ENCODE peak calls at places on chromosomes 5 and 9, in nine cellular contexts. U is mesendoderm, G is BJ, V is iPS DF 6.9, T is endodermal cell, O is A673, R is adrenal gland, C is hepatocyte, I is tibial nerve. Q is an unnamed sample.

GRCh38 chr5:159975462-159976019 is 33.4 kb upstream of the TTC1 start:
- DNase-seq in U (peak; percentile 60), G (peak; percentile 89), V (no peak), T (no peak), O (peak; percentile 4), R (peak; percentile 66), C (peak; percentile 19), I (no peak), Q (peak; percentile 28)

GRCh38 chr9:34651286-34651685 is 699 bp upstream of the IL11RA start:
- DNase-seq in U (no peak), G (no peak), V (no peak), T (no peak), O (no peak), R (peak; percentile 62), C (peak; percentile 48), I (no peak), Q (peak; percentile 28)

GRCh38 chr5:53934126-53934856 is 373.9 kb downstream of the NDUFS4 start:
- DNase-seq in U (no peak), G (peak; percentile 66), V (no peak), T (no peak), O (no peak), R (no peak), C (no peak), I (no peak), Q (no peak)

GRCh38 chr5:52956915-52957747 is 32.0 kb upstream of the ITGA2 start:
- DNase-seq in U (no peak), G (no peak), V (no peak), T (no peak), O (no peak), R (no peak), C (no peak), I (no peak), Q (no peak)

GRCh38 chr9:133335924-133336811 is at the start of gene SURF6:
- DNase-seq in U (peak; percentile 97), G (peak; percentile 31), V (no peak), T (peak; percentile 98), O (peak; percentile 97), R (peak; percentile 91), C (peak; percentile 95), I (peak; percentile 72), Q (peak; percentile 97)

GRCh38 chr9:17578911-17579793 is at the start of gene SH3GL2:
- DNase-seq in U (peak; percentile 82), G (no peak), V (peak; percentile 70), T (peak; percentile 93), O (peak; percentile 8), R (no peak), C (peak; percentile 78), I (no peak), Q (peak; percentile 91)

GRCh38 chr5:167940911-167941310 is 350.5 kb upstream of the WWC1 start:
- DNase-seq in U (no peak), G (no peak), V (no peak), T (no peak), O (peak; percentile 35), R (no peak), C (no peak), I (no peak), Q (no peak)

GRCh38 chr5:38796739-38797108 is 49.1 kb upstream of the OSMR start:
- DNase-seq in U (no peak), G (no peak), V (no peak), T (no peak), O (no peak), R (no peak), C (no peak), I (no peak), Q (no peak)

GRCh38 chr5:180820788-180821321 is 18.2 kb upstream of the MGAT1 start:
- DNase-seq in U (no peak), G (no peak), V (no peak), T (no peak), O (no peak), R (no peak), C (no peak), I (no peak), Q (no peak)

GRCh38 chr5:116576043-116576713 is 1.6 kb upstream of the SEMA6A start:
- DNase-seq in U (peak; percentile 95), G (no peak), V (peak; percentile 85), T (peak; percentile 96), O (peak; percentile 84), R (peak; percentile 59), C (peak; percentile 93), I (no peak), Q (peak; percentile 97)

GRCh38 chr5:9186069-9186468 is 359.8 kb downstream of the SEMA5A start:
- DNase-seq in U (no peak), G (no peak), V (no peak), T (no peak), O (no peak), R (no peak), C (no peak), I (no peak), Q (no peak)

GRCh38 chr9:133101356-133102189 is 19.5 kb downstream of the RALGDS start:
- DNase-seq in U (no peak), G (no peak), V (no peak), T (no peak), O (no peak), R (no peak), C (no peak), I (no peak), Q (peak; percentile 35)

GRCh38 chr9:31542384-31543055 is 841.9 kb upstream of the ACO1 start:
- DNase-seq in U (peak; percentile 64), G (no peak), V (peak; percentile 16), T (peak; percentile 67), O (peak; percentile 25), R (peak; percentile 47), C (peak; percentile 67), I (no peak), Q (peak; percentile 1)

DNA sequence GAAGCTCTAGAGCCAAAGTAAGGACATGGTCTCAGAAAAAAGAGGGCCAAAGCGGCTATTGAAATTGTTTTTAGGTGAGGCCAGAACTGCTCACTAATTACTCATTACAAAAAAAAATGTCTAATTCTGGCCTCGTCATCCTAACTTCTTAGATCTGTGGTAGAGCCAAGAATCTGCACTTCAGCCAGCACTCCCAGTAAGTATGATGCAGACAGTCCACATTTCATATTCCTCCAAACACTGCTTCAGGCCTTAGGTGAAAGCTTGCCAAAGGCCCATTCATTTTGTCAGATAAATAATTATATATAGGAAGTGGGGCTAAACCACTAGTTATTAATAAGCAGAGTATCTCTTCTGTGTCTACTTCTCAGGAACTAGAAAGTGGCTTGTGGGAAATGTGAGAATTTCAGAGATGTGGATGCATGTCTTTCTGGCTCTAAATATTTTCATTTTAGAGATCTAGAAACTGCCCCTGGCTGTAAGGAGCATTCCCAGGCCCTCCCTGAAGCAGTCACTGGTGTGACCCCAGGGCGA is 554.0 kb downstream of the TLE4 start:
- DNase-seq in U (no peak), G (no peak), V (no peak), T (no peak), O (no peak), R (no peak), C (no peak), I (no peak), Q (no peak)
- H3K27me3 ChIP-seq in U (no peaks in the 10 kb centered on the region), G (no peaks in the 10 kb centered on the region), V (no peaks in the 10 kb centered on the region), T (no peaks in the 10 kb centered on the region), O (peaks cover 6% of the 10 kb centered on the region), R (no peaks in the 10 kb centered on the region), C (no peaks in the 10 kb centered on the region), I (no peaks in the 10 kb centered on the region), Q (no peaks in the 10 kb centered on the region)

GRCh38 chr5:83496626-83497025 is 25.1 kb downstream of the VCAN start:
- DNase-seq in U (no peak), G (no peak), V (no peak), T (no peak), O (no peak), R (no peak), C (no peak), I (no peak), Q (no peak)
- H3K4me3 ChIP-seq in U (no peak overlapping the region), G (no peak overlapping the region), V (no peak overlapping the region), T (no peak overlapping the region), O (no peak overlapping the region), R (no peak overlapping the region), C (no peak overlapping the region), I (no peak overlapping the region), Q (no peak overlapping the region)

GRCh38 chr5:135477594-135477993 is 25.4 kb upstream of the TIFAB start:
- DNase-seq in U (no peak), G (no peak), V (no peak), T (peak; percentile 48), O (no peak), R (no peak), C (no peak), I (no peak), Q (peak; percentile 74)
- H3K27me3 ChIP-seq in U (peaks cover 4% of the 10 kb centered on the region), G (peaks cover 4% of the 10 kb centered on the region), V (peaks cover 13% of the 10 kb centered on the region), T (peaks cover 94% of the 10 kb centered on the region), O (peaks cover 23% of the 10 kb centered on the region), R (peaks cover 7% of the 10 kb centered on the region), C (peaks cover 59% of the 10 kb centered on the region), I (peaks cover 15% of the 10 kb centered on the region), Q (peaks cover 35% of the 10 kb centered on the region)

DNA sequence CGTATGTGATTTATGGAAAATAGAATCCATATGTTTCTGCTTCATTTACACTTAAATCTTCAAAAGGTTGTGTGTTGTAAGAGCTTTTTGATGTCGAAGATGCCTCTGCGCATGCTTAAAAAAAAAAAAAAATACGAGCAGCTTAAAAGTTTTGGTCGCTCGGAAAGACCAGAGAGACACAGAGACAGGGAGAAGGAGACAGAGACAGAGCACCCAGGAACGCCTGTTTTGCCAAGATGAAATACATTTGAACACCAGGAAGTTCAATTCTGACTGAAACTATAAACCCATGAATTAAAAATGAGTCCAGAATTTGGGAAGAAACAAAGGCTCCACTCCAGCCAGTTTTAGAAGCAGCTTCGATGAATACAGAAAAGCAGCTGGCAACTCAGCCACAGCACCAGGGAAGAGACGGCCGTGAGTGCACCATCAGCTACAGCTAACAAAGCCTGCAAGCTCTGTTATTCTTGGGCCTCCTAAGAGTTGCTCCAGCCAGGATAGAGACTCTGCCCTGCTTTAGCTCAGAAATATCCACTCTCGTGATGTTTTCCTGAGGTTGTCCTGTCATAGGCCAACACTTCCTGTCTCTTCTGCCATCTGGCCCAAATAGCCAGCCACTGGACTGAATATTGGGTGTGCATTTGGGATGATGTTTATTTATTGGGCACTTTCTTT is 2.5 kb upstream of the ZNF474 start:
- DNase-seq in U (no peak), G (no peak), V (no peak), T (no peak), O (no peak), R (no peak), C (peak; percentile 9), I (no peak), Q (no peak)
- H3K4me3 ChIP-seq in U (no peak overlapping the region), G (no peak overlapping the region), V (no peak overlapping the region), T (no peak overlapping the region), O (no peak overlapping the region), R (no peak overlapping the region), C (no peak overlapping the region), I (no peak overlapping the region), Q (no peak overlapping the region)

DNA sequence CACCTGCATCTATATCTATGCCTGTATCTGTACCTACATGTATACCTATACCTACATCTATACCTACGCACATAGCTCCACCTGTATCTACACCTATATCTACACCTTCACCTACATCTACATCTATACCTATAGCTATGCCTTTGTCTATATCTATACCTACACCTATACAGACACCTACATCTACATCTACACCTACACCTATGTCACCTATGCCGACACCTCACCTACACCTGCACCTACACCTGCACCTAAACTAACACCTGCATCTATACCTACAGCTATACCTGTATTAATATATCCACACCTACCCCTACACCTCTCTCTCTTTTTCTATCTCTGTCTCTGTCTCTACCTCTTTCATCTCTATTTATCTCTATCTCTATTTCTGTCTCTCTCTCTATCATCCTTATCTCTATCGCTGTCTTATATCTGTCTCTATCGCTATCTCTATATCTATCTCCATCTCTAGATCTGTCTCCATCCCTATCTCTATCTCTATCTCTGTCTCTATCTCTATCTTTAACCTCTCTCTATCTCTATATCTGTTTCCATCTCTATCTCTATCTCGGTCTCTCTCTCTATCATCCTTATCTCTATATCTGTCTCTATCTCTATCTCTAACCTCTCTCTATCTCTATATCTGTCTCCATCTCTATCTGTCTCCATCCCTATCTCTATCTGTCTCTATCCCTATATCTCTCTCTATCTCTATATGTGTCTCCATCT is 37.9 kb downstream of the IRX4 start:
- DNase-seq in U (no peak), G (no peak), V (no peak), T (no peak), O (no peak), R (no peak), C (no peak), I (no peak), Q (no peak)
- H3K27me3 ChIP-seq in U (peaks cover 10% of the 10 kb centered on the region), G (peaks cover 3% of the 10 kb centered on the region), V (peaks cover under 1% of the 10 kb centered on the region), T (peaks cover 44% of the 10 kb centered on the region), O (peaks cover 24% of the 10 kb centered on the region), R (no peaks in the 10 kb centered on the region), C (peaks cover 28% of the 10 kb centered on the region), I (peaks cover 16% of the 10 kb centered on the region), Q (peaks cover 8% of the 10 kb centered on the region)